ENCODE peak calls at places on chromosomes 3 and 15, in five cellular contexts. H, Y, J, Q and R are unnamed samples.
A peak's percentile ranks its signal among the peaks of the same experiment; 100 is the strongest.

GRCh38 chr3:113057117-113057516 is 66.3 kb downstream of the GTPBP8 start:
- DNase-seq in H (no peak), Q (no peak), Y (no peak), J (no peak), R (no peak)

GRCh38 chr3:27559835-27560234 is 75.7 kb upstream of the SLC4A7 start:
- DNase-seq in J (no peak), Y (no peak), H (no peak), Q (no peak), R (no peak)

GRCh38 chr15:47506543-47507090 is 210.7 kb upstream of the SEMA6D start:
- DNase-seq in H (no peak), Q (no peak), J (no peak), Y (no peak), R (peak; percentile 7)

GRCh38 chr3:105746226-105746996 is 122.4 kb downstream of the CBLB start:
- DNase-seq in J (no peak), Y (no peak), Q (no peak), H (no peak), R (no peak)

GRCh38 chr3:48847053-48847585 is 555 bp downstream of the PRKAR2A start:
- DNase-seq in Y (peak; percentile 93), J (peak; percentile 87), H (peak; percentile 91), Q (peak; percentile 23), R (peak; percentile 93)

GRCh38 chr3:100603449-100603848 is 6.0 kb upstream of the ADGRG7 start:
- DNase-seq in Q (no peak), H (no peak), J (peak; percentile 77), Y (no peak), R (no peak)

GRCh38 chr3:150022406-150023238 is 51.9 kb upstream of the PFN2 start:
- DNase-seq in J (no peak), Q (no peak), Y (no peak), H (no peak), R (no peak)

GRCh38 chr3:150462108-150462507 is 54.0 kb downstream of the TSC22D2 start:
- DNase-seq in Y (no peak), H (no peak), Q (no peak), J (no peak), R (no peak)

GRCh38 chr3:47836986-47837385 is 34.0 kb downstream of the DHX30 start:
- DNase-seq in Q (no peak), J (no peak), Y (no peak), H (no peak), R (no peak)

GRCh38 chr3:71689305-71689704 is 35.9 kb downstream of the EIF4E3 start:
- DNase-seq in J (peak; percentile 51), Y (no peak), Q (no peak), H (no peak), R (no peak)

GRCh38 chr15:100703032-100703578 is 100.7 kb downstream of the ASB7 start:
- DNase-seq in J (no peak), H (no peak), Y (no peak), Q (no peak), R (no peak)

GRCh38 chr3:42771271-42771670 is 1.8 kb downstream of the CCDC13 start:
- DNase-seq in Q (no peak), Y (no peak), H (no peak), J (no peak), R (no peak)

GRCh38 chr15:41125063-41125669 is 9.1 kb upstream of the INO80 start:
- DNase-seq in Y (no peak), Q (no peak), J (no peak), H (no peak), R (no peak)

GRCh38 chr3:38111696-38112377 is 25.1 kb downstream of the ACAA1 start:
- DNase-seq in H (peak; percentile 54), Q (no peak), J (no peak), Y (peak; percentile 25), R (no peak)

GRCh38 chr3:128274837-128275236 is 121.6 kb downstream of the EEFSEC start:
- DNase-seq in J (no peak), Y (no peak), H (no peak), Q (no peak), R (no peak)

GRCh38 chr15:100114526-100114925 is 227.2 kb downstream of the ADAMTS17 start:
- DNase-seq in Q (no peak), Y (no peak), J (peak; percentile 27), H (peak; percentile 33), R (no peak)

GRCh38 chr15:41926184-41927056 is 32.6 kb upstream of the SPTBN5 start:
- DNase-seq in H (no peak), J (peak; percentile 46), Y (peak; percentile 45), Q (no peak), R (no peak)

GRCh38 chr3:36124118-36124796 is 256.0 kb upstream of the STAC start:
- DNase-seq in Q (peak; percentile 41), J (peak; percentile 87), Y (no peak), H (no peak), R (no peak)

GRCh38 chr3:30644615-30645014 is 38.2 kb downstream of the TGFBR2 start:
- DNase-seq in Y (peak; percentile 40), Q (no peak), H (no peak), J (no peak), R (no peak)

GRCh38 chr3:170128977-170129431 is 52.5 kb downstream of the PHC3 start:
- DNase-seq in H (no peak), Q (no peak), Y (no peak), J (no peak), R (no peak)

GRCh38 chr3:11610044-11610671 is 33.6 kb downstream of the VGLL4 start:
- DNase-seq in J (no peak), H (no peak), Y (peak; percentile 41), Q (no peak), R (no peak)

GRCh38 chr3:10371167-10371566 is 50.3 kb upstream of the SEC13 start:
- DNase-seq in H (no peak), Y (no peak), Q (no peak), J (no peak), R (no peak)

GRCh38 chr3:144968951-144969350 is 997.3 kb downstream of the DIPK2A start:
- DNase-seq in H (no peak), J (no peak), Q (no peak), Y (no peak), R (no peak)

GRCh38 chr3:152211655-152212054 is 57.1 kb upstream of the MBNL1 start:
- DNase-seq in Y (no peak), J (no peak), Q (no peak), H (no peak), R (no peak)

GRCh38 chr3:5275529-5275928 is 88.0 kb downstream of the EDEM1 start:
- DNase-seq in Y (no peak), Q (no peak), J (no peak), H (no peak), R (peak; percentile 53)

GRCh38 chr3:86923071-86923476 is 67.9 kb downstream of the VGLL3 start:
- DNase-seq in Q (no peak), J (no peak), Y (no peak), H (no peak), R (no peak)

DNA sequence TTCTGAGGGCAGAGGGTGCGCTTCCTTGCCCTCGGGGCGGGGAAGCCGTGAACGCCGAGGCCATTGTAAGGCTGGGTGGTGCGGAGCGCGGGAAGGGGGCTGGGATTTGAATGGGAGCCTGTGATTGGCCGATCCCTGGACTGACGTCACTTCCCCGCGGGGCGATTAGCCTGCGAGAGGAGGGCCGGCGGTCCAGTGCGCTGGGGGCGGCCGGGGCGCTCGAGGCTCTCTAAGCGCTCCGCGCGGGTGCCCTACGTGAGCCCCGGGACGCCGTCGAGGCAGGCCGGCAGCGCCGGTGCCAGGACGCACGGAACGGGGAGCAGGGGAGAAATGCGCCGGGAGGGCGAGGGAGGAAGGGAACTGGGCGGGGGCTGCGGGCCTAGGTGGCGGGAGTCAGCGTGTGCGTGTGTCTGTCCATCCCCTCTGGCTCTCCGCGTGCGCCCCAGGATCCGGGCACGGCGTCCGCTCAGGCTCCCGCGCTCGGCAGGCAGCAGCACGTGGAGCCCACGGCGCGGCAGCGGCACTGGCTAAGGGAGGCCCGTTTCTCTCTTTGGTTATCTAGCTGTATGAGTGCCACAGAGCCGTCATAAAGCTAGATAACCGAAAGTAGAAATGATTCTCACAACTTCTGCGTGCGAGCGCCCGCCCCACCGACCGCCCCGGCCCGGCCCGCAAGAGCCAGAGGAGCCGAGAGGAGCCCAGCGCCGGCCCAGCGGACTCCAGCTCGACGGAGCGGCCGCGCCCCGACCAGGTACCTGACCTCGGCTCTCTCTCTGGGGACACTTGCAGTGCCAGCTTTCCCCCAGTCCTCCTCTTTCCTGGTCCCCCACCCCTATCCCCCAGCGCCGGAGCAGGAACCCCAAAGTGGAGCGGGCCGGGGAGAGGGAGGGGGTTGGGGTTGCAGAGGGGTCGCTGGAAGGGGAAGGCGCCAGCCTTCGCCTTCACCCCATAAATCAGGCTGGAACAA is 33.1 kb upstream of the POLG start:
- DNase-seq in Y (no peak), H (no peak), J (peak; percentile 89), Q (no peak), R (no peak)
- TF ChIP-seq POLR2AphosphoS5 in Y (no peak), H (no peak), J (no peak), Q (no peak), R (no peak)

GRCh38 chr15:74137544-74137920 is 7.1 kb downstream of the ISLR2 start:
- DNase-seq in Q (no peak), H (no peak), Y (no peak), J (no peak), R (no peak)

GRCh38 chr15:74138642-74139041 is 8.3 kb downstream of the ISLR2 start:
- DNase-seq in Q (no peak), J (no peak), H (no peak), Y (no peak), R (no peak)

GRCh38 chr15:74134387-74135027 is 4.1 kb downstream of the ISLR2 start:
- DNase-seq in Q (no peak), J (peak; percentile 86), H (no peak), Y (peak; percentile 53), R (no peak)

GRCh38 chr15:74135041-74135565 is 4.7 kb downstream of the ISLR2 start:
- DNase-seq in Q (no peak), Y (no peak), J (no peak), H (no peak), R (no peak)

DNA sequence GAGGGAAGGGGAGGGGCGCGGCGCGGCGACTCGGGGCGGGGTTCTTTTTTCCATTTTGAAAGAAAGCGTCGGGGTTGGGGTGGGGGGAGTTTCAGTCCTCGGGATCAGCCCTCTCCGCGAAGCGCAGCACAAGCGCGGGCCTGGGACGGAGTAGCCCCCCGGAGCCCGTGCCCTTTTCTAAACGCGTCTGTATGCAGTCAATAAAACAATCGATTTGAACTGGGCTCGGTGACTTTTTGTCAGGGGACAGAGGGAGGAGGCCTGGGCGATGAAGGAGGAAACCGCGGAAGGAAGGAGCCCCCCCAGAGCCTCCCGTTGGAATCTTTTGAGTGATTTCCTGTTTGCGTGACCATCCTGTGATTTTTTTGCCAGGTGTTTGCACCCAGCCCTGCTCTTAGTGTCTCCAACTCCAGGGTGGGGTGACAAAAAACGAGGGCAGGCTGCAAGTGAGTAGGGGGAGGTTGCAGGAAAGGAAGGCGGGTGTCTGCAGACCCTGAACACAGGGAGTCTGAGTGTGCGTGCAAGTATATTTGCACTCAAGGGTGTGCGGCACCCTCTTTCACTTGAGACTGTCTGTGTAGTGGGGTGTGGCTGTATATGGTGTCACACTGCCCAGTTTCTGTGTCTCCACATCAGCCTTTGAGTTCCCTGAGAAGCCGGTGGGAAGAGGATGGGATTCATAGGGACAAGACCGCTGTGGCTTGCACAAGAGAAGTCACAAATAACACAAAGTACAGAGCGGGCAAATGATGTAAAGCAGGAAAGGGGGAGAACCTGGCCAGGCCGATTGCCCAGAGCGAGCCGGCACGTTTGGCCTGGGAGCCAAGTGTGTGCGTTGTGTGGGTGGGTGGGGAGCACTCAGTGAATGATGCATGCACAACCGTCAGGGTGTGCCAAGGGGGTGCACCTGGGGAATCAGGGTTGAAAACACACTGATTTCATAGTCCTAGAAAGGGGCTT is 6.5 kb downstream of the ISLR2 start:
- DNase-seq in H (peak; percentile 74), Y (no peak), J (peak; percentile 38), Q (no peak), R (no peak)
- H3K4me3 ChIP-seq in H (peak overlapping the region; percentile 47), Y (peak overlapping the region; percentile 56), J (peak overlapping the region; percentile 58), Q (peak overlapping the region; percentile 38), R (peak overlapping the region; percentile 45)

GRCh38 chr15:59294961-59295741 is 77.5 kb downstream of the MYO1E start:
- DNase-seq in J (no peak), Y (no peak), H (no peak), Q (no peak), R (no peak)
- TF ChIP-seq POLR2AphosphoS5 in J (no peak), Y (no peak), H (no peak), Q (no peak), R (peak; percentile 32)

GRCh38 chr3:181711325-181712135 is at the start of gene SOX2:
- DNase-seq in J (peak; percentile 93), Y (peak; percentile 92), H (peak; percentile 81), Q (peak; percentile 78), R (peak; percentile 90)
- H3K4me3 ChIP-seq in J (peak within 1 kb of the TSS; percentile 68), Y (peak within 1 kb of the TSS; percentile 72), H (peak within 1 kb of the TSS; percentile 29), Q (peak within 1 kb of the TSS; percentile 90), R (peak within 1 kb of the TSS; percentile 49)